ENCODE peak calls at places on chromosomes 12 and 14, in six cellular contexts. N, O, R, S, V and C are unnamed samples.

GRCh38 chr12:127360580-127360979 is 906.4 kb upstream of the TMEM132C start:
- DNase-seq in N (no peak), O (no peak), R (no peak), S (no peak), V (no peak), C (no peak)

GRCh38 chr14:30921305-30921704 is 46.9 kb downstream of the COCH start:
- DNase-seq in N (no peak), O (no peak), R (no peak), S (no peak), V (no peak), C (no peak)

GRCh38 chr12:6367969-6368892 is 7.1 kb downstream of the SCNN1A start:
- DNase-seq in N (no peak), O (peak; percentile 63), R (no peak), S (no peak), V (no peak), C (no peak)

GRCh38 chr12:75480469-75480949 is at the start of gene GLIPR1:
- DNase-seq in N (peak; percentile 76), O (peak; percentile 64), R (peak; percentile 55), S (peak; percentile 68), V (peak; percentile 90), C (peak; percentile 95)

GRCh38 chr12:9673404-9674225 is 4.1 kb downstream of the CLEC2D start:
- DNase-seq in N (peak; percentile 42), O (peak; percentile 55), R (peak; percentile 52), S (peak; percentile 42), V (peak; percentile 74), C (peak; percentile 94)

GRCh38 chr14:59262717-59263469 is 74.4 kb downstream of the DAAM1 start:
- DNase-seq in N (no peak), O (peak; percentile 53), R (no peak), S (peak; percentile 61), V (no peak), C (no peak)

GRCh38 chr12:6193853-6194815 is 6.1 kb upstream of the CD9 start:
- DNase-seq in N (no peak), O (no peak), R (no peak), S (peak; percentile 56), V (no peak), C (no peak)

GRCh38 chr12:6082613-6083012 is 41.9 kb downstream of the VWF start:
- DNase-seq in N (no peak), O (no peak), R (no peak), S (no peak), V (peak; percentile 1), C (no peak)

GRCh38 chr14:91058017-91058675 is 2.3 kb downstream of the RPS6KA5 start:
- DNase-seq in N (no peak), O (no peak), R (no peak), S (no peak), V (no peak), C (no peak)

GRCh38 chr14:79256311-79256879 is 954.9 kb downstream of the DIO2 start:
- DNase-seq in N (no peak), O (no peak), R (no peak), S (no peak), V (no peak), C (no peak)

DNA sequence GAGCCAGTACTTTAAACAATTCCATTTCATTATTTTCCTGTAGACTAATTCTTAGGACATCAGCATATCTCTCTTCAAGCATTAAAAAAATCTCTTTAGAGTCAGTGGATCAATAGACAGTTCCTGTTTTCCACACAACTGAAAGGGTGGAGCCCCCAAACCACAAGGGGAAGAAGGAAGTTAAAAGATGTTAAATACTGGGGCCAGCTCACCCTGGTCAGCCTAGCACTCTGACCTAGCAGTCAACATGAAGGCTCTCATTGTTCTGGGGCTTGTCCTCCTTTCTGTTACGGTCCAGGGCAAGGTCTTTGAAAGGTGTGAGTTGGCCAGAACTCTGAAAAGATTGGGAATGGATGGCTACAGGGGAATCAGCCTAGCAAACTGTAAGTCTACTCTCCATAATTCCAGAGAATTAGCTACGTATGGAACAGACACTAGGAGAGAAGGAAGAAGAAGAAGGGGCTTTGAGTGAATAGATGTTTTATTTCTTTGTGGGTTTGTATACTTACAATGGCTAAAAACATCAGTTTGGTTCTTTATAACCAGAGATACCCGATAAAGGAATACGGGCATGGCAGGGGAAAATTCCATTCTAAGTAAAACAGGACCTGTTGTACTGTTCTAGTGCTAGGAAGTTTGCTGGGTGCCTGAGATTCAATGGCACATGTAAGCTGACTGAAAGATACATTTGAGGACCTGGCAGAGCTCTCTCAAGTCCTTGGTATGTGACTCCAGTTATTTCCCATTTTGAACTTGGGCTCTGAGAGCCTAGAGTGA is at the start of gene LYZ:
- DNase-seq in N (no peak), O (no peak), R (no peak), S (peak; percentile 20), V (no peak), C (no peak)
- H3K4me1 ChIP-seq in N (no peaks in the 10 kb centered on the region), O (no peaks in the 10 kb centered on the region), R (peaks cover 3% of the 10 kb centered on the region), S (no peaks in the 10 kb centered on the region), V (no peaks in the 10 kb centered on the region), C (no peaks in the 10 kb centered on the region)

DNA sequence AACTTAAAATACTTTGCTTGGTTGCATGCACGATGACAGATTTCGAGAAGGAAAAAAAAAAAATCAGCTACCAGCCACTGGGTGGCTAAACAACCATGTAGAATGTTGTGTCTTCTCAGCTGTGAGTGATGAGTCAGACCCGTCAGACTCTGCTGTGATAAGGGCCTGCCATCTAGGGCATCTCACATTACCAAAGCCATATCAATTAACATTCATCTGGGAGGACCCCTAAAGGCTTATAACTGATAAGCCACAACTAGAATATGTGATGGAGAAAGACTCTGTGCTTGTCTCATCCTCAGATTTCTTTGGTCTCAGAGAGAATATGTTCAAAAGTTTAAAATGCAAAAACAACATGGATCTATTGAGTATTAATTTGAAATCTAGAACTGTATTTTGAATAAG is 111.5 kb downstream of the PAX9 start:
- DNase-seq in N (no peak), O (no peak), R (no peak), S (no peak), V (no peak), C (peak; percentile 48)
- TF ChIP-seq CTCF in N (no peak), O (no peak), R (no peak), S (no peak), V (no peak), C (peak; percentile 39)

DNA sequence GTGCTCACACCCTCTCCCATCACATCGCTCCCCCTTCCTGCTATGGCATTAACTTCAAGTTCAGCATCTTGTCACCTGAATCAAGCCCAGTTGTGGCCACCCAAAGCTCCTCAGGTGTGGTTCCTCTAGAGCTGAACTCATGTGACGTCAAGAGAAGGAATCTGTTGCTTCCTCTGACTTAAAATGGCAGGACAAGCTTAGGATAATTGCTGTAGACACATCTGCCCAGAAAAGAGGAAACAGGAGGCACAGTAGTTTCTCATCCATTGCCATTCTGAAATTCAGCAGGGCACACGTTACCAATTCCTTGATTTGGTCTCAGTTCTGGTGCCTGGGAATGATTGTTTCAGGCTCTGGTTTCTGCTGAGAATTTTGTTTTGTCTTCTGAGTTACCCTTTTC is 52.1 kb downstream of the RCOR1 start:
- DNase-seq in N (no peak), O (no peak), R (no peak), S (no peak), V (no peak), C (no peak)
- H3K4me1 ChIP-seq in N (peaks cover 18% of the 10 kb centered on the region), O (peaks cover 7% of the 10 kb centered on the region), R (peaks cover 22% of the 10 kb centered on the region), S (peaks cover 5% of the 10 kb centered on the region), V (no peaks in the 10 kb centered on the region), C (peaks cover 12% of the 10 kb centered on the region)

DNA sequence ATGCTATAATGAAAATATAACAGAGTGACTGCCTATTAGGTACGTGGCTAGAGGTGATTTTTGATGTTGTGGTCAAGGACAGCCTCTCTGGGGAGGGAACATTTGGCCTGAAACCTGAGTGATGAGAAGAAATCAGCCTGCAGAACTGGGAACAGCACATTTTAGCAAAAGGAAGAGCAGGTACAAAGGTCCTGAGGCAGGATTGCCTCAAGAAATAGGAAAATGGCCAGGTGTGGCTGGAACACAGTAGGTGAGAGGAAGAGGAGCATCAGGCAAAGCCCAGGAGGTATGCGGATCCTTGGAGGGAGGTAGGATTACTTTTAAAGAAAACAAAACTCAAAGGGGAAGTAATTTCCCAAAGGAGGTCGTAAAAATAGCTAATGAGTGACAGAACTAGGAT is 582.9 kb downstream of the MED13L start:
- DNase-seq in N (no peak), O (no peak), R (no peak), S (no peak), V (no peak), C (no peak)
- TF ChIP-seq CTCF in N (no peak), O (no peak), R (no peak), S (no peak), V (no peak), C (no peak)

DNA sequence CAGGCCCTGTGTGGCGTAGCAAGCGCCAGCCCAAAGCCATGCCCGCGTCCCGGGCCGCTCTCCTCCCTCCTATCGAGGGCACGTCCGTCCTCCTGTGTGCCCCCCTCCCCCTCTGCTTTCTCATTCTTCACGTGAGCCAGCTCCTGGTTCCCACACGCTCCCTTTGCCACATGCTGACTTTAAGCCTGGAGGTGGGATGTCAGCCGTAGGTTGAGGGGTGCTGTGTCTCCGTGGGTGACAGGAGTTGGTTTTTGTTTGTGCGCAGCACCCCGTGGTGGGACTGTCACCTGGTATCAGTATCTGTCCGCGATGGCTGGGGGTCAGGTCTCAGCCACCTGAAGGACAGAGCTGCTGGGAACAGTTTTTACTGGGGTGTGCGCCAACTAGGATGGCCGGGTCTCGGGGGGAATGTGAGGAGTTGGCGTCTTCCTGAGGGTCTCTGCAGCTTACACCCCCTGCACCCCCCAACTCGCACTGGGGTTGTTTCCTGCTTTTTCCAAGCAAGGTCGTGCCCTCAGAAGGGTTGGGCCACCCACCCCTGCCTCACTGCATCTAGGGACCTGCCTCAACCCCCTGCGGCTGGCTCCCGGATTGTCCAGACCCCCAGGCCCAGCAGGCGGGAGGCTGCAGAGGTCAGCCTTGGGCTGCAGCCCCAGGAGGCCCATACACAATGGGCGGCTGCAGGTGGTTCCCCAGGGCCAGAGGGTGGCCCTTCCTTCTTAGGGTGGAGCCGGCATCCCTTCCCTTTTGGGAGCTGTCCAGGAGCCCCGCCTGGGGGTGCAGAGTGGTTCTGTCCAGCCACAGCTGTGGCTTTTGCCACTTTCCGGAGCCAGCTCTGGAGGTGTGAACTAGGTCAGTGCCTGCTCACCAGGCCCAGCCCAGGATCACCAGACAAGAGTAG is 7.3 kb downstream of the ULK1 start:
- DNase-seq in N (no peak), O (peak; percentile 26), R (peak; percentile 70), S (no peak), V (peak; percentile 66), C (peak; percentile 48)
- H3K4me1 ChIP-seq in N (peaks cover 88% of the 10 kb centered on the region), O (peaks cover 10% of the 10 kb centered on the region), R (peaks cover 95% of the 10 kb centered on the region), S (peaks cover 17% of the 10 kb centered on the region), V (no peaks in the 10 kb centered on the region), C (peaks cover 31% of the 10 kb centered on the region)

DNA sequence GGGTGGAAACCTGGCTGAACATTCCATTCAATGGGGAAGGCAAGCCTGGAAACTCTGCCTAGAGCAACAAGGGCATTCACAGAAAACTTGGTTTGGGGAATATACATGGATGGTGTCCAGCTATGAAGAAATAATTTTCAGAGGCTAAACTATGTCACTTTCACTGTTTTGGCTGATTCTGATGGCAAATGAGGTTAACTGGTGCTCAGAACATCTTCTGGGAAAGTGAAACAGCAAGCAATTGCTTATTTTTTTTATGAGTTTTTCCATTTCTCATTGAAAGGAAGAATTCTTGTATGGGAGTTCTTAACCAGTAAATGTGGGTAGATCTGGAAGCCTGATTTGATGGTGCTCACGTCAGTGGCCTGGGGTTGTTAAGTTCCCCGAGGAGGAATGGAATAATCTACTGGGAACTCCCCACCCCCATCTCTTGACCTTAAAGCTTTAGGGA is 132.8 kb upstream of the BTG1 start:
- DNase-seq in N (no peak), O (no peak), R (no peak), S (no peak), V (no peak), C (no peak)
- TF ChIP-seq CTCF in N (no peak), O (no peak), R (no peak), S (no peak), V (no peak), C (no peak)

DNA sequence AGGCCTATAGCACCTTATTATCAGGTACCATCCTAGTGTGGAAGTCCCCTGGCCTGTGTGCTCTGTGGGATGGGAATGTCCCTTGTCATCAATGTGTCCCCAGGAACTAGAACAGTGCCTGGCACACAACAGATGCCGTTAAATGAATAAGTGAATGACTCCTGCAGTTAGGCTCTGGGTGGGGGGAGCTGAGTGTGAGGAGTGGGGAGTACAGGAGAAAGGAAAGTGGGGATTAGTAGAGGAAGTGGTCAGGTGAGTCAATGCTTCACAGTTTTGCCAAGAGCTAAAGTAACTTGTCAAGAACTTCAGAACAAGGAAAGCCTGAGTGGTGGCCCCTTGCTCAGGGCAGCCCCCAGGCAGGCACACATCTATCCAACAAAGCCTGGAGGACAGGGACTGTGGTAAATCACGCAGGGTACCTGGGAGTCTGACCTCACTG is 33.4 kb downstream of the DAD1 start:
- DNase-seq in N (no peak), O (no peak), R (no peak), S (no peak), V (no peak), C (peak; percentile 61)
- H3K4me1 ChIP-seq in N (peaks cover 6% of the 10 kb centered on the region), O (peaks cover 33% of the 10 kb centered on the region), R (peaks cover 49% of the 10 kb centered on the region), S (peaks cover 35% of the 10 kb centered on the region), V (no peaks in the 10 kb centered on the region), C (peaks cover 23% of the 10 kb centered on the region)